ENCODE peak calls at places on chromosomes 16 and 17, in eight cellular contexts. R is RWPE2, X is upper lobe of right lung, O is hepatocyte, I is ascending aorta, W is fibroblast of lung, B is OCI-LY7, Y is pancreas. F is an unnamed sample.

GRCh38 chr17:32523827-32524552 is 37.2 kb downstream of the CDK5R1 start:
- DNase-seq in B (peak), O (no peak), R (no peak), X (no peak), I (no peak), Y (no peak), W (no peak), F (no peak)

GRCh38 chr17:58318627-58319180 is 9.9 kb downstream of the TSPOAP1 start:
- DNase-seq in X (peak), O (no peak), I (no peak), W (no peak), B (no peak), R (no peak), Y (no peak), F (no peak)

GRCh38 chr17:1347681-1348318 is 52.2 kb downstream of the YWHAE start:
- DNase-seq in Y (no peak), X (peak), R (no peak), B (no peak), I (no peak), O (peak), W (peak), F (no peak)

GRCh38 chr16:1993731-1994131 is 4.0 kb downstream of the SYNGR3 start:
- DNase-seq in R (no peak), I (no peak), Y (no peak), O (no peak), W (no peak), B (peak), X (peak), F (no peak)

GRCh38 chr17:15264542-15264941 is 584 bp downstream of the PMP22 start:
- DNase-seq in Y (peak), R (no peak), X (peak), W (no peak), B (no peak), I (no peak), O (no peak), F (peak)

GRCh38 chr17:45222994-45223540 is 1.4 kb downstream of the FMNL1 start:
- DNase-seq in I (no peak), O (no peak), R (no peak), B (no peak), Y (no peak), X (no peak), W (no peak), F (no peak)

GRCh38 chr16:27317738-27318398 is 4.1 kb downstream of the IL4R start:
- DNase-seq in I (peak), X (no peak), O (no peak), Y (no peak), W (no peak), R (no peak), B (no peak), F (no peak)

GRCh38 chr17:78839762-78840529 is 668 bp downstream of the USP36 start:
- DNase-seq in Y (peak), B (peak), I (peak), R (no peak), O (peak), X (peak), W (peak), F (no peak)

GRCh38 chr17:68775338-68775737 is 174.2 kb upstream of the FAM20A start:
- DNase-seq in B (no peak), O (no peak), R (no peak), Y (no peak), W (peak), X (no peak), I (no peak), F (no peak)

GRCh38 chr16:54980821-54981220 is 50.2 kb downstream of the IRX5 start:
- DNase-seq in B (no peak), W (no peak), I (no peak), O (no peak), R (no peak), X (no peak), Y (no peak), F (no peak)

DNA sequence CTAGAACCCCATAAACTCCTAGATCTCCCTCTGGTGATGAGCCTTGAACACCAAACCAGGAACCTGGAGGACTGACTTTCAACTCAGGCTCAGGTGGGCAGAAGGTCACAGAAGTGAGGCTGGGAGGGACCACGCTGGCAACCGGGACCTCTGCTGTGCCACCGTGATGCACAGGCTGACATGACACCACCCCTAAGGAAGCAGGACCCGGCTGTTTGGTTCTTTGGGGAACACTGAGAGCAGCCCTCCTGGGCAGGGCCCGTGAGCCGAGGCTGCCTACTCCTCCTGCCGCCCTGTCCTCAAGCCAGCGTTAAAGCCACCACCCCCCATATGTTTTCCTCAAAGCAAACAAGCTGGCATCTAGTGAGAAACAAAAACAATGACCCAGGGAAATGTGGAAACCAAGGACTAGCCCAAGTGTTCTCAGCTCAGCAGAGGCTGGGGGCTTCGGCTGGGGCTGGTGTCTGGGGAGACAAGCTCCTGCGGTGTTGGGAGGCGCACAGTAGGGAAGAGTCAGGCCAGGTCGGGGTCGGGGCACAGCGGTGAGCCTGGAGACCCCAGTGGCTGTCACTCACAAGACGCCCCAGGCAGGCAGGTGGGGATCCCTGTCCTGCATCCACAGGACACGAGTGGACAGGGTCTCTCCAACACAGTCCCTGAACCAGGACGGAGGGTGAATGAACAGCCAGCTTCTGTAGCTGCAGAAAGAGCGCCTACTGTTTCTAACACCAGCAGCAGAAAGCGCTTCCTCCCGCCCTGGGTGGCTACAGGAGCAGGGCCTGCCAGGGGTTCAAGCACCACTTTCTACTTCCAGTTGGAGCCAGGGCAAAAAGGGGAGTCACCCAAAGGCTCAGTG is 1.7 kb downstream of the SMIM5 start:
- DNase-seq in R (no peak), B (no peak), Y (no peak), W (no peak), I (no peak), X (no peak), O (no peak), F (no peak)
- H3K4me3 ChIP-seq in R (no peak), B (no peak), Y (no peak), W (no peak), I (no peak), X (no peak), O (no peak), F (no peak)

DNA sequence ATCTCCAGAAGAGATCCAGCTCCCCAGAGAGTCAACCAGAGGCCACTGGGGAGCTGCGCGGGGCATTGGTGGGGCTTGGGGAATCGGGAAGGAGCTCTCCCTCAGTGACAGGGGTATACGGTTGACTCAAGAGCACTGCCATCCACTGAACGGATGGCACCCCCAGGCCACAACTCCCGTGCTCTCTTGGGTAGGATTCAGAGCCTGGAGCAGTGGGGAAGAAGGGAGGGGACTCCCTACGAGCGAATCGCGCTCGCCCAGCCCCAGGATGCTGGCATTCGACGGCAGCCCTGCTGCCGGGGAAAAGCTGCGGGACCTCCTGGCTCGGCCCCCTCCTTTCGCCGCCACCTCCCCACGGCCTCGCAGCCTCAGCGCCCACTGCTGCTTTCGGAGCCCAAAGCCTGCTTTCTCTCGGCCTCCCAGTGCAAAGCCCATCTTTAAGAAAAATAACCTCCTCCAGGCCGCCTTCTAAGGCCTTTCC is 532 bp upstream of the TPPP3 start:
- DNase-seq in R (peak), B (no peak), Y (no peak), O (no peak), I (no peak), X (no peak), W (no peak), F (peak)
- H3K27ac ChIP-seq in R (no peak), B (no peak), Y (peak), O (no peak), I (peak), X (peak), W (peak), F (peak)

GRCh38 chr16:590875-591200 is 972 bp downstream of the RAB40C start:
- DNase-seq in X (no peak), O (no peak), B (no peak), W (no peak), I (no peak), Y (no peak), R (no peak), F (no peak)

GRCh38 chr16:591892-592517 is 2.1 kb downstream of the RAB40C start:
- DNase-seq in I (no peak), X (no peak), B (no peak), O (no peak), Y (no peak), R (no peak), W (no peak), F (no peak)

GRCh38 chr16:589658-590159 is at the start of gene RAB40C:
- DNase-seq in W (peak), B (peak), Y (peak), I (peak), R (peak), X (peak), O (peak), F (peak)

GRCh38 chr16:588889-589657 is 793 bp upstream of the RAB40C start:
- DNase-seq in Y (peak), O (peak), B (peak), W (peak), I (peak), R (peak), X (peak), F (peak)

GRCh38 chr16:590165-590874 is 454 bp downstream of the RAB40C start:
- DNase-seq in O (peak), Y (no peak), R (no peak), X (peak), B (no peak), I (no peak), W (peak), F (no peak)
- TF ChIP-seq CTCF in O (no peak), Y (no peak), R (no peak), X (no peak), B (no peak), I (no peak), W (no peak), F (no peak)

DNA sequence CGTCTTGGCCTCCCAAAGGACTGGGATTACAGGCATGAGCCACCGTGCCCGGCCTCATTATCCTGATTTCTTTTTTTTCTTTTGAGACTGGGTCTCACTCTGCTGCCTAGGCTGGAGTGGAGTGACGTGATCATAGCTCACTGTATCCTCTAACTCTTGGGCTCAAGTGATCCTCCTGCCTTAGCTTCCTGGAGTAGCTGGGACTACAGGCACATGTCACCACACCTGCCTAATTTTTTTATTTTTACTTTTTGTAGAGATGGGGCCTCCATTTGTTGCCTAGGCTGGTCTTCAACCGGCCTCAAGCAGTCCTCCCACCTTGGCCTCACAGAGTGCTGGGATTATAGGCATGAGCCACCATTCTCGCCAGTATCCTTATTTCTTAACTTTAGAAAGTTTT is 3.5 kb downstream of the TENT4B start:
- DNase-seq in W (no peak), X (no peak), I (no peak), O (no peak), B (no peak), Y (no peak), R (no peak), F (no peak)
- H3K4me3 ChIP-seq in W (no peak), X (no peak), I (peak), O (no peak), B (no peak), Y (no peak), R (no peak), F (no peak)

DNA sequence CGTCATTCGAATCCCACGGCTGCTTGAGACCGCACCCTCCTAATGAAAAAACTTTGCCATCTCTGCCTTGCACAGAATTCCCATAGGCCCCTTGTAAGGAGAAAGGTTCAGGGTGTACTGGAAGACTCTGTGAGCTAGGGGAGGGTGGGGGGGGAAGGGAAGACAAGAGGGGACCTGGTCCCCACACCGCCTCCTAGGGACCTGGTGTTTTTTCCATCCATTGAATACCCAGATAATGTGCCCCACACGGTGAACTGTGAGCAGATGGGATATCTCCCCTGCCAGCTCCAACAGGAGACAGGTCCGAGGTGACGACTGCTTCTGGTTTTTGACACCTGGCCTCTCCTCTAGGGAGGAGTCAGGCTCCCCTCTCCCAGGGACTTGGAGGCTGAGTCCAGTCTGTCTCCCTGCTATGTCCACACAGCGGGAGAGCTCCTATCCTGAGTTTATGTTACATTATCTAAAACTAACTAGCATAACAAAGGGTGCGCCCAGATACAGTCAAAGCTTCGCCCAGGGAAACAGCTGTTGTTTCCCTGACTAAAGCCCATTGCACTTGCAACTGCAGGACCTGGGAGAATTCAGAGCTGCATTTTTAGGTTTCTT is 1.8 kb downstream of the MARVELD3 start:
- DNase-seq in W (no peak), R (no peak), Y (peak), X (no peak), I (no peak), B (no peak), O (no peak), F (no peak)
- H3K27ac ChIP-seq in W (no peak), R (no peak), Y (peak), X (no peak), I (no peak), B (no peak), O (peak), F (no peak)